ENCODE peak calls at places on chromosomes 12 and 14, in five cellular contexts. E is HCT116, F is left lung, D is tibial nerve, X is brain microvascular endothelial cell. J is an unnamed sample.

GRCh38 chr12:102950107-102950949 is 7.1 kb upstream of the ASCL1 start:
- DNase-seq in F (peak), D (no peak), X (no peak), E (no peak), J (no peak)

GRCh38 chr14:87334997-87335675 is 657.8 kb downstream of the GALC start:
- DNase-seq in X (no peak), D (no peak), F (no peak), E (no peak), J (peak)

GRCh38 chr14:65847065-65847847 is 434.7 kb downstream of the FUT8 start:
- DNase-seq in D (no peak), E (no peak), X (no peak), F (no peak), J (no peak)

GRCh38 chr12:57452181-57452936 is 2.7 kb upstream of the INHBE start:
- DNase-seq in E (no peak), X (peak), F (no peak), D (no peak), J (no peak)

GRCh38 chr12:12336049-12336411 is 14.0 kb downstream of the MANSC1 start:
- DNase-seq in D (no peak), F (no peak), X (peak), E (no peak), J (no peak)

GRCh38 chr14:43692706-43693105 is 814.4 kb downstream of the FSCB start:
- DNase-seq in E (no peak), F (no peak), X (no peak), D (no peak), J (no peak)

GRCh38 chr12:18864900-18865561 is 127.1 kb downstream of the CAPZA3 start:
- DNase-seq in F (no peak), X (peak), D (peak), E (no peak), J (peak)

GRCh38 chr12:115597157-115597712 is 680.3 kb downstream of the MED13L start:
- DNase-seq in E (peak), D (no peak), X (peak), F (no peak), J (peak)

GRCh38 chr14:43901950-43902349 is 605.1 kb downstream of the FSCB start:
- DNase-seq in X (no peak), F (no peak), E (no peak), D (no peak), J (no peak)

GRCh38 chr12:47078733-47079364 is 572 bp upstream of the PCED1B start:
- DNase-seq in D (no peak), F (no peak), E (no peak), X (no peak), J (no peak)

GRCh38 chr14:96264850-96265249 is 8.8 kb downstream of the BDKRB1 start:
- DNase-seq in X (peak), F (no peak), D (no peak), E (no peak), J (no peak)

GRCh38 chr12:49910331-49911212 is 6.9 kb upstream of the FAIM2 start:
- DNase-seq in X (no peak), E (no peak), D (no peak), F (peak), J (no peak)

GRCh38 chr12:67593041-67593870 is 55.3 kb upstream of the DYRK2 start:
- DNase-seq in E (peak), X (no peak), D (no peak), F (no peak), J (peak)

GRCh38 chr14:77979666-77980351 is 179.9 kb downstream of the ADCK1 start:
- DNase-seq in D (no peak), F (no peak), X (no peak), E (no peak), J (no peak)

GRCh38 chr12:130506844-130507243 is 169.2 kb downstream of the PIWIL1 start:
- DNase-seq in F (no peak), X (no peak), D (no peak), E (no peak), J (no peak)

GRCh38 chr14:104145826-104146642 is 7.6 kb downstream of the KIF26A start:
- DNase-seq in D (no peak), E (no peak), X (no peak), F (peak), J (no peak)

GRCh38 chr12:26150737-26151450 is 26.1 kb upstream of the BHLHE41 start:
- DNase-seq in D (peak), F (no peak), X (peak), E (no peak), J (no peak)

GRCh38 chr12:93317227-93317626 is 60.5 kb upstream of the NUDT4 start:
- DNase-seq in F (no peak), D (no peak), E (no peak), X (no peak), J (no peak)

GRCh38 chr14:75126679-75127473 is at the start of gene NEK9:
- DNase-seq in E (peak), X (peak), D (peak), F (peak), J (peak)

GRCh38 chr14:75123991-75124390 is 2.9 kb downstream of the NEK9 start:
- DNase-seq in F (no peak), D (no peak), E (peak), X (peak), J (peak)

GRCh38 chr14:75126121-75126544 is 715 bp downstream of the NEK9 start:
- DNase-seq in E (no peak), D (no peak), X (no peak), F (no peak), J (peak)

GRCh38 chr14:75127903-75128595 is 1.2 kb upstream of the NEK9 start:
- DNase-seq in D (no peak), X (no peak), F (no peak), E (no peak), J (no peak)

DNA sequence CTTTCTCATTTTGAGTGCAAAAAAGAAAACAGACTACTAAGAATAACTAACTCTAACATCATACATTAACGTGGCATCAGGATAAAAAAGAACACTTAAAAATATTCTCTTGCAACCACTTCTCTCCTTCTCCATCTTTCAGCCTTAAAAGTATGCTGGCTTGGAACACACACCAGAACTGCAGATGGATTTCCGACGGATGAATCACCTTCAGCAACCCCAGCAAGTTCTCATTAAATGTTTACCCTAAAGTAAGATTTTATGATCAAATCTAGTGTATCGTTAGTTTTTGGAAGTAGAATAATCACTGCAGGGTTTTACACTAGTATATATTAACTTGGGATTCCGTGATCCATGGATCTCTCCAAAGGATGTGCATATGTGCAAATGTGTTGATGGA is 1.2 kb downstream of the NEK9 start:
- DNase-seq in F (no peak), D (no peak), E (no peak), X (peak), J (peak)
- H3K27ac ChIP-seq in F (peak), D (no peak), E (peak), X (peak), J (no peak)

DNA sequence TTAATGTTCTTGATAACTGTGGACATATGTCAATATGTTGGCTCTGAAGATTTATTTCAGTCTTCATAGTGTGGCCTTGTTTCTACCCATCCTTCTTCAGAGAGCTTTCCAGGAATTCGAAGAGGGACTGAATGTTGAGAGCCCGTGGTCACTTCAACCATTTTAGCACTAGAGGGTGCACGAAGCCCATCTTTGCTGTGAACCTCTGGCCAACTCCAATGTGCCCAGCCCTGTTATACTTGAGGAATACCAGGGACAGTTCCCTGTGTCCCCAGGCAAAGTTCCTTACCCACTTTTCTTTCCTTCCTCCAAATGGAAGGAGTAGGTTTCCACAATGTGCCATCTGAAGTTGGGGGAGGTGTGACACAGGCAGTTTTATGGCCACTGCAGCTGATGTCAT is 603.5 kb downstream of the RPL10L start:
- DNase-seq in D (no peak), X (peak), F (no peak), E (peak), J (peak)
- TF ChIP-seq CTCF in D (no peak), X (peak), F (no peak), E (peak), J (no peak)

GRCh38 chr14:24843494-24843893 is 206.5 kb downstream of the STXBP6 start:
- DNase-seq in X (no peak), F (no peak), D (no peak), E (no peak), J (no peak)

GRCh38 chr14:24840204-24840893 is 206.4 kb upstream of the GZMB start:
- DNase-seq in D (no peak), X (no peak), E (no peak), F (no peak), J (no peak)

GRCh38 chr14:24837280-24838046 is 203.5 kb upstream of the GZMB start:
- DNase-seq in D (no peak), F (no peak), X (peak), E (no peak), J (no peak)

GRCh38 chr14:24838945-24839616 is 205.1 kb upstream of the GZMB start:
- DNase-seq in E (no peak), D (no peak), X (no peak), F (no peak), J (no peak)

GRCh38 chr14:24839617-24840203 is 205.7 kb upstream of the GZMB start:
- DNase-seq in D (no peak), E (no peak), X (no peak), F (no peak), J (no peak)
- H3K27ac ChIP-seq in D (no peak), E (no peak), X (no peak), F (no peak), J (no peak)

DNA sequence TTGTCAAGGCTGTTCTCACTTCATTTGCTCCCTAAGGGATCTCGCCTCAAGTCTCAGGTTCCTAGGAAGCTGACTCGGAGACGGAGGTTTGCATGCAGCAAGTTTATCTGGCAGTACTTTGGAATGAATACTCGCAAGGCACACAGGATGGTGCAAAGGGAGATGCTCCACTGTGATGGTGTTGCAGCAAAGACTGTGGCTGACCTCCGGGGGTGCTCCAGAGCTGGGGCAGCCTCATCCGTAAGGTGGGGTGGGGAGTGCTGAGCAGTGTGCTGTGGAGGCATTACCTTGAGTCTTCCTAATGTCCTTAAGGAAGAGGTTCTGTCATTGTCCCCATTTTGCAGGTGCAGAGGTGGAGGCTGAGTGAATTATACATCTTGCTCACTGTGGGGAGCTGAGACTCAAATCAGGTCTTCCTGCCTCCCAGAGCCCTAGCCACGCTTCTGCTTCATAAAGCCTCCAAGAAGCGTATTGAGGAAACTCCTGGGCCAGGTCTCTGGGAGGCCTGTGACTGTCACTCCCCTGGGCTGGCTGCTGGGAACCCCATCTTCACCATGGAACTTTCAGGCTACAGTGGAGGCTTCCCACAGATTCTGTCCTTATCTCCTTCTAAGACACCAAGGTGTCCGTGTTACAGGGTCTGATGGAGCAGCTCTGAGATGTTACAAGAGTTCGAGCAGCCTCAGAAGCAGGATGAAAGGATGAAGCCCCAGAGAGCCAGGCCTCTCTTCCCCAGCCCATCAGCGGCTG is 39.5 kb downstream of the GALNT16 start:
- DNase-seq in D (no peak), E (no peak), X (no peak), F (no peak), J (no peak)
- TF ChIP-seq CTCF in D (no peak), E (peak), X (peak), F (no peak), J (no peak)

GRCh38 chr14:53190938-53191337 is 37.8 kb upstream of the DDHD1 start:
- DNase-seq in X (no peak), F (no peak), D (no peak), E (no peak), J (no peak)
- H3K27ac ChIP-seq in X (no peak), F (no peak), D (no peak), E (no peak), J (no peak)

GRCh38 chr14:102185360-102185759 is 45.7 kb downstream of the WDR20 start:
- DNase-seq in D (no peak), E (no peak), F (no peak), X (no peak), J (no peak)

GRCh38 chr14:102184678-102185040 is 45.0 kb downstream of the WDR20 start:
- DNase-seq in F (no peak), E (no peak), D (no peak), X (no peak), J (no peak)

GRCh38 chr14:102182901-102183619 is 43.4 kb downstream of the WDR20 start:
- DNase-seq in D (no peak), F (no peak), X (peak), E (no peak), J (no peak)

GRCh38 chr14:102182190-102182589 is 42.5 kb downstream of the WDR20 start:
- DNase-seq in E (no peak), F (no peak), X (peak), D (no peak), J (peak)

GRCh38 chr14:102183922-102184677 is 44.4 kb downstream of the WDR20 start:
- DNase-seq in E (no peak), F (no peak), D (no peak), X (no peak), J (no peak)
- TF ChIP-seq CTCF in E (no peak), F (no peak), D (no peak), X (no peak), J (no peak)

GRCh38 chr12:7966558-7966957 is 30.6 kb upstream of the SLC2A3 start:
- DNase-seq in X (peak), E (no peak), F (no peak), D (no peak), J (no peak)

GRCh38 chr12:7972734-7973488 is 36.9 kb upstream of the SLC2A3 start:
- DNase-seq in D (no peak), X (no peak), E (no peak), F (no peak), J (no peak)

DNA sequence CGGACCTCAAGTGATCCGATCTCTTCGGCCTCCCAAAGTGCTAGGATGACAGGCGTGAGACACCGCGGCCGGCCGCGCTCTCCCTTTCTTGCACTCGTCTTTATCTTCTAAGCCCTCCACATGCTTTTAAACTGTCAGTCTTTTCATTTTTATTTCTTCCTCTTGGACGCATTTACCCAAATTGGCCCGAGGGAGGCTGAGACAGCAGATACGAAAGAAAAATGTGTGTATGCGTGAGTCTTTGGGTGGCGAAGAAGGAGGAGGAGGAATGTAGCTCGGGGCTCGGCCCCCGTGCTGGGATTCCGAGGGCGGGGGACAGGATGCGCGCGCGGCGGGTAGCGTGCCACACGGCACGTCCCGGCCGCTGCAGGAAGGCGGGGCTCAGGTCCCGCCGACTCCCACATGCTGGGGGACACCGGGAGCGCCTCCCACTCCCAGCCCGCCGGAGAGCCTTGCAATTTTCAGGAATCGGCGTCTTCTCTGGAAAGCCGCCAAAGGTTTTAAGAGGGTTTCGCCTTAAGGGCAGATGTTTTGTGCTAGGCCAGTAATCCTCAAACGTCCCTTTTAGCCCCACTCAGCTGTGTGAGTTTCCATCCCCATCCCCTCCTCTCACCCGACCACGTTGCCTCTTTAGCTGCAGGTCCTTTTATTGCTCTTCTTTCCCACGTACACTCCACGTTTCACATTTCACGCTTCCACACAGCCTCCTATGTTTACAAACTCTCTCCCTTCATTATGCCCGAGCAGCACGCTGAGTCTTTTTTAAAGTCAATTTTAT is 34.7 kb upstream of the SLC2A3 start:
- DNase-seq in E (peak), F (peak), X (peak), D (peak), J (peak)
- H3K27ac ChIP-seq in E (peak), F (peak), X (peak), D (peak), J (peak)

J was measured in RWPE1.